ENCODE peak calls at places on chromosomes 4 and X, in eight cellular contexts. A, M, L, R, J, D, O and T are unnamed samples. For H3K9me3, the result is how much of the 10 kb centered on the place peaks cover.

GRCh38 chr4:151169223-151169622 is 69.8 kb downstream of the RPS3A start:
- DNase-seq in A (peak), M (no peak), L (peak), R (peak), J (peak), D (peak), O (peak), T (peak)

GRCh38 chrX:119885554-119886428 is 9.9 kb upstream of the AKAP14 start:
- DNase-seq in A (peak), M (no peak), L (no peak), R (no peak), J (no peak), D (no peak), O (no peak), T (no peak)

GRCh38 chrX:63761639-63762038 is 23.4 kb downstream of the ARHGEF9 start:
- DNase-seq in A (no peak), M (no peak), L (no peak), R (no peak), J (no peak), D (no peak), O (no peak), T (no peak)

GRCh38 chrX:153734871-153735270 is 10.2 kb downstream of the ABCD1 start:
- DNase-seq in A (no peak), M (no peak), L (no peak), R (no peak), J (no peak), D (no peak), O (no peak), T (no peak)

GRCh38 chr4:89259435-89260028 is 48.1 kb downstream of the GPRIN3 start:
- DNase-seq in A (no peak), M (no peak), L (no peak), R (no peak), J (no peak), D (no peak), O (no peak), T (no peak)

GRCh38 chr4:143407475-143407874 is 70.8 kb downstream of the GAB1 start:
- DNase-seq in A (peak), M (no peak), L (no peak), R (no peak), J (no peak), D (no peak), O (no peak), T (no peak)

GRCh38 chr4:22574880-22575279 is 59.0 kb upstream of the ADGRA3 start:
- DNase-seq in A (no peak), M (no peak), L (no peak), R (no peak), J (no peak), D (no peak), O (no peak), T (no peak)

GRCh38 chr4:184007891-184008290 is 102.8 kb downstream of the STOX2 start:
- DNase-seq in A (peak), M (no peak), L (no peak), R (no peak), J (no peak), D (no peak), O (no peak), T (no peak)

GRCh38 chr4:165537028-165537648 is 158.3 kb downstream of the CPE start:
- DNase-seq in A (peak), M (peak), L (peak), R (no peak), J (no peak), D (no peak), O (peak), T (no peak)

GRCh38 chrX:48939417-48940228 is 17.8 kb downstream of the OTUD5 start:
- DNase-seq in A (no peak), M (no peak), L (no peak), R (no peak), J (no peak), D (no peak), O (no peak), T (no peak)

GRCh38 chr4:145937021-145937861 is 1.4 kb downstream of the ZNF827 start:
- DNase-seq in A (peak), M (no peak), L (peak), R (peak), J (peak), D (peak), O (peak), T (peak)

GRCh38 chr4:40682298-40683101 is 52.8 kb upstream of the RBM47 start:
- DNase-seq in A (no peak), M (no peak), L (no peak), R (no peak), J (no peak), D (no peak), O (no peak), T (no peak)

GRCh38 chrX:113305496-113305895 is 464.9 kb upstream of the AMOT start:
- DNase-seq in A (peak), M (no peak), L (no peak), R (no peak), J (no peak), D (no peak), O (no peak), T (no peak)

GRCh38 chrX:151176351-151176750 is at the start of gene GPR50:
- DNase-seq in A (no peak), M (no peak), L (peak), R (no peak), J (no peak), D (no peak), O (no peak), T (no peak)

GRCh38 chr4:85399270-85399669 is 75.7 kb upstream of the ARHGAP24 start:
- DNase-seq in A (no peak), M (no peak), L (no peak), R (no peak), J (no peak), D (no peak), O (no peak), T (no peak)

GRCh38 chr4:176902710-176903323 is 110.1 kb upstream of the VEGFC start:
- DNase-seq in A (peak), M (no peak), L (no peak), R (no peak), J (no peak), D (no peak), O (no peak), T (no peak)

GRCh38 chr4:97394653-97395052 is 748.6 kb downstream of the STPG2 start:
- DNase-seq in A (no peak), M (no peak), L (no peak), R (no peak), J (no peak), D (no peak), O (no peak), T (no peak)

GRCh38 chrX:130778773-130779172 is 124.2 kb downstream of the ENOX2 start:
- DNase-seq in A (no peak), M (no peak), L (no peak), R (no peak), J (no peak), D (no peak), O (no peak), T (no peak)

GRCh38 chrX:63275127-63275526 is 76.0 kb downstream of the SPIN4 start:
- DNase-seq in A (no peak), M (peak), L (peak), R (peak), J (no peak), D (no peak), O (peak), T (peak)

GRCh38 chr4:104860227-104861123 is 286.2 kb upstream of the TET2 start:
- DNase-seq in A (peak), M (peak), L (peak), R (peak), J (peak), D (peak), O (peak), T (no peak)

GRCh38 chr4:174375422-174375821 is 91.7 kb downstream of the CEP44 start:
- DNase-seq in A (no peak), M (no peak), L (no peak), R (no peak), J (no peak), D (no peak), O (no peak), T (no peak)

GRCh38 chrX:16138108-16138427 is 14.7 kb downstream of the GRPR start:
- DNase-seq in A (no peak), M (no peak), L (peak), R (no peak), J (no peak), D (no peak), O (no peak), T (no peak)

GRCh38 chrX:148290937-148291336 is 209.5 kb upstream of the AFF2 start:
- DNase-seq in A (no peak), M (no peak), L (no peak), R (no peak), J (no peak), D (no peak), O (no peak), T (no peak)

GRCh38 chrX:70769659-70770232 is 138.8 kb downstream of the TEX11 start:
- DNase-seq in A (peak), M (no peak), L (no peak), R (no peak), J (no peak), D (no peak), O (peak), T (no peak)

GRCh38 chr4:95998311-95998710 is 158.4 kb downstream of the PDHA2 start:
- DNase-seq in A (no peak), M (no peak), L (no peak), R (no peak), J (no peak), D (no peak), O (no peak), T (no peak)

GRCh38 chr4:10186228-10187214 is 69.9 kb upstream of the WDR1 start:
- DNase-seq in A (no peak), M (no peak), L (no peak), R (no peak), J (no peak), D (no peak), O (no peak), T (no peak)

GRCh38 chr4:153294631-153295030 is 49.9 kb upstream of the MND1 start:
- DNase-seq in A (no peak), M (no peak), L (no peak), R (no peak), J (no peak), D (no peak), O (no peak), T (no peak)

GRCh38 chr4:55012363-55013255 is 112.8 kb downstream of the KDR start:
- DNase-seq in A (no peak), M (no peak), L (no peak), R (no peak), J (no peak), D (no peak), O (no peak), T (no peak)

GRCh38 chr4:155248002-155248896 is 39.8 kb downstream of the NPY2R start:
- DNase-seq in A (no peak), M (no peak), L (peak), R (no peak), J (no peak), D (no peak), O (no peak), T (no peak)

GRCh38 chr4:33054161-33054560 is 2334.0 kb downstream of the PCDH7 start:
- DNase-seq in A (no peak), M (no peak), L (no peak), R (no peak), J (no peak), D (no peak), O (no peak), T (no peak)

GRCh38 chrX:21812628-21813027 is 26.8 kb upstream of the MBTPS2 start:
- DNase-seq in A (no peak), M (no peak), L (no peak), R (no peak), J (no peak), D (no peak), O (no peak), T (no peak)

GRCh38 chrX:40099046-40099968 is 1.5 kb upstream of the BCOR start:
- DNase-seq in A (no peak), M (no peak), L (peak), R (peak), J (peak), D (peak), O (peak), T (peak)

GRCh38 chr4:2511645-2512131 is 24.8 kb upstream of the FAM193A start:
- DNase-seq in A (no peak), M (no peak), L (no peak), R (no peak), J (no peak), D (no peak), O (no peak), T (no peak)

GRCh38 chr4:139454111-139454600 is at the start of gene RAB33B:
- DNase-seq in A (peak), M (no peak), L (peak), R (no peak), J (no peak), D (no peak), O (no peak), T (no peak)

GRCh38 chr4:28177641-28178040 is 1317.0 kb downstream of the STIM2 start:
- DNase-seq in A (no peak), M (no peak), L (no peak), R (no peak), J (no peak), D (no peak), O (no peak), T (no peak)

GRCh38 chrX:18047440-18047940 is 173.2 kb downstream of the BEND2 start:
- DNase-seq in A (no peak), M (no peak), L (no peak), R (no peak), J (no peak), D (no peak), O (no peak), T (no peak)

GRCh38 chr4:152803541-152803940 is 23.8 kb downstream of the ARFIP1 start:
- DNase-seq in A (no peak), M (no peak), L (no peak), R (no peak), J (no peak), D (no peak), O (no peak), T (no peak)

DNA sequence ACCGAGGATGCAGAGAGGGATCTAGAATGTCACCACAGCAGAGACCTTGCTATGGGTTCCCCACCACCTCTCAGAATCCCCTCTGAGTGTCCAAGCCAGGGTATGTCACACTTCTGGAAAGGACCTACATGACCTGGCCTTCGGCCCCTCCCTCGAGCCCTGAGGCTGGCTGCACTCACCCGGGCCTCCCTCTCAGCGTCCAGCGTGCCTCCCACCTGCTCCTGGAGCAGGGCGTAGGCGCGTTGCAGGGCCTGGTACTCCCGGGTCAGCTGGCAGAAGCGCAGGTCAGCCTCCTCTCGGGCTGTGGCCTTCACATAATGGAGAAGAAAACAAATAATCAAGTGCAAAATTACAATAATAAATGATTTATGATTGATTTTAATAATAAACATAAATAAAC is 43.9 kb upstream of the C4orf50 start:
- DNase-seq in A (no peak), M (no peak), L (no peak), R (no peak), J (no peak), D (no peak), O (no peak), T (no peak)
- H3K9me3 ChIP-seq in A (under half), M (under half), L (under half), R (under half), J (under half), D (under half), O (under half), T (under half)

GRCh38 chrX:24694825-24695224 is 1.1 kb downstream of the POLA1 start:
- DNase-seq in A (no peak), M (no peak), L (no peak), R (no peak), J (no peak), D (no peak), O (no peak), T (no peak)
- H3K4me3 ChIP-seq in A (peak), M (no peak), L (peak), R (no peak), J (no peak), D (no peak), O (no peak), T (no peak)

GRCh38 chrX:156003486-156004185 is 6.1 kb downstream of the IL9R start:
- DNase-seq in A (no peak), M (no peak), L (no peak), R (no peak), J (no peak), D (no peak), O (no peak), T (no peak)
- H3K9me3 ChIP-seq in A (under half), M (under half), L (under half), R (under half), J (under half), D (under half), O (under half), T (under half)

DNA sequence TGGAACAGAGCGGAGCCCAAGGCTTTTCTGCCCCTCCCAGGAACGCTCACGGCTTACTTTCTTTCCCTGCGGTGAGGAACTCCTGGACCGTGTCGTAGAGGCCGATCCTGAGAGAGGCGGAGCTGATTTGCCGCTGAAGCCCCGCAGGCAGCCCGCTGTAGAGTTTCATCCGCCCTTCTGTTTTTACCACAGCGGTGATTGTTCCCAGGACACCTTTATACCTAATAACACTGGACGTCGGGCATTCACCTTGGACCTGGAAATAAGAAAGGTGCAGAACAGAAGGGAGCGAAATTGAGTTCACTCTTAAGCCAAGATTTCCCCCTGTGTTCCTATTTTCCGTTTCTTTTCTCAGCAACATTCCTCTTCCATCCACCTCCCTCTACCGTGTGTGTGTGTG is 1.0 kb downstream of the UCP1 start:
- DNase-seq in A (peak), M (no peak), L (peak), R (peak), J (peak), D (no peak), O (peak), T (no peak)
- H3K4me3 ChIP-seq in A (peak), M (peak), L (peak), R (no peak), J (no peak), D (no peak), O (no peak), T (no peak)

GRCh38 chrX:883588-883987 is 253.0 kb downstream of the SHOX start:
- DNase-seq in A (no peak), M (no peak), L (no peak), R (no peak), J (no peak), D (no peak), O (no peak), T (no peak)
- H3K9me3 ChIP-seq in A (under half), M (under half), L (under half), R (under half), J (under half), D (under half), O (under half), T (under half)

GRCh38 chrX:28586291-28586690 is 955 bp upstream of the IL1RAPL1 start:
- DNase-seq in A (peak), M (peak), L (peak), R (no peak), J (no peak), D (no peak), O (no peak), T (peak)
- H3K4me3 ChIP-seq in A (peak), M (peak), L (peak), R (no peak), J (no peak), D (no peak), O (peak), T (peak)

GRCh38 chrX:45537936-45538335 is 337.3 kb upstream of the DIPK2B start:
- DNase-seq in A (no peak), M (no peak), L (no peak), R (no peak), J (no peak), D (no peak), O (no peak), T (no peak)
- H3K9me3 ChIP-seq in A (under half), M (under half), L (under half), R (under half), J (under half), D (under half), O (under half), T (under half)